ENCODE peak calls at places on chromosomes 11 and 22, in seven cellular contexts. One of them, this sample, is unnamed.
A peak's percentile ranks its signal among the peaks of the same experiment; 100 is the strongest.

GRCh38 chr11:33777906-33778305 is 3.6 kb upstream of the FBXO3 start:
- DNase-seq in spleen: no peak
- DNase-seq in SW 1271: no peak
- DNase-seq in neuronal stem cell: no peak
- DNase-seq in fibroblast of pulmonary artery: no peak
- DNase-seq in NCI-H1092 treated with DMSO at 0.1 percent for 48 hours: no peak
- DNase-seq in brain pericyte: no peak
- DNase-seq in this sample: no peak

GRCh38 chr11:32586576-32587190 is 3.1 kb downstream of the EIF3M start:
- DNase-seq in neuronal stem cell: no peak
- DNase-seq in spleen: no peak
- DNase-seq in NCI-H1092 treated with DMSO at 0.1 percent for 48 hours: no peak
- DNase-seq in SW 1271: peak; percentile 26
- DNase-seq in fibroblast of pulmonary artery: peak; percentile 55
- DNase-seq in brain pericyte: no peak
- DNase-seq in this sample: peak; percentile 4

GRCh38 chr22:41382610-41383009 is 868 bp downstream of the TEF start:
- DNase-seq in SW 1271: no peak
- DNase-seq in spleen: no peak
- DNase-seq in NCI-H1092 treated with DMSO at 0.1 percent for 48 hours: no peak
- DNase-seq in fibroblast of pulmonary artery: no peak
- DNase-seq in brain pericyte: no peak
- DNase-seq in neuronal stem cell: no peak
- DNase-seq in this sample: no peak

GRCh38 chr11:27217948-27218410 is 145.0 kb downstream of the CCDC34 start:
- DNase-seq in NCI-H1092 treated with DMSO at 0.1 percent for 48 hours: peak; percentile 17
- DNase-seq in spleen: no peak
- DNase-seq in brain pericyte: no peak
- DNase-seq in SW 1271: no peak
- DNase-seq in neuronal stem cell: no peak
- DNase-seq in fibroblast of pulmonary artery: peak; percentile 58
- DNase-seq in this sample: no peak

GRCh38 chr22:28855355-28856094 is 27.8 kb upstream of the ZNRF3 start:
- DNase-seq in SW 1271: no peak
- DNase-seq in spleen: no peak
- DNase-seq in neuronal stem cell: peak; percentile 68
- DNase-seq in fibroblast of pulmonary artery: peak; percentile 85
- DNase-seq in brain pericyte: peak; percentile 27
- DNase-seq in NCI-H1092 treated with DMSO at 0.1 percent for 48 hours: peak; percentile 45
- DNase-seq in this sample: peak; percentile 54

GRCh38 chr11:23205156-23205871 is 345.0 kb upstream of the CCDC179 start:
- DNase-seq in neuronal stem cell: no peak
- DNase-seq in NCI-H1092 treated with DMSO at 0.1 percent for 48 hours: no peak
- DNase-seq in fibroblast of pulmonary artery: peak; percentile 38
- DNase-seq in SW 1271: no peak
- DNase-seq in spleen: no peak
- DNase-seq in brain pericyte: no peak
- DNase-seq in this sample: no peak

GRCh38 chr11:102448869-102449224 is 3.7 kb downstream of the TMEM123 start:
- DNase-seq in SW 1271: no peak
- DNase-seq in fibroblast of pulmonary artery: no peak
- DNase-seq in spleen: no peak
- DNase-seq in neuronal stem cell: no peak
- DNase-seq in NCI-H1092 treated with DMSO at 0.1 percent for 48 hours: no peak
- DNase-seq in brain pericyte: no peak
- DNase-seq in this sample: no peak

GRCh38 chr22:33678523-33678922 is 241.8 kb downstream of the LARGE1 start:
- DNase-seq in spleen: no peak
- DNase-seq in SW 1271: no peak
- DNase-seq in fibroblast of pulmonary artery: no peak
- DNase-seq in neuronal stem cell: no peak
- DNase-seq in NCI-H1092 treated with DMSO at 0.1 percent for 48 hours: no peak
- DNase-seq in brain pericyte: no peak
- DNase-seq in this sample: no peak